ENCODE peak calls at places on chromosomes 1 and 21, in ten cellular contexts. L, I, G, O, H, W, E, V, X and J are unnamed samples.

GRCh38 chr1:61050541-61051454 is 31.6 kb upstream of the NFIA start:
- DNase-seq in H (no peak), X (no peak), E (no peak), V (no peak), G (peak), O (peak), I (no peak), W (peak), L (peak), J (no peak)

GRCh38 chr1:7582439-7582972 is 188.6 kb upstream of the VAMP3 start:
- DNase-seq in X (no peak), W (no peak), V (peak), L (no peak), I (no peak), H (no peak), E (no peak), O (no peak), G (no peak), J (no peak)

GRCh38 chr1:55257958-55258357 is 42.8 kb upstream of the USP24 start:
- DNase-seq in I (no peak), L (no peak), H (no peak), O (no peak), X (peak), W (no peak), V (no peak), E (no peak), G (peak), J (no peak)

GRCh38 chr1:236142358-236143103 is at the start of gene GPR137B:
- DNase-seq in I (peak), E (peak), G (no peak), L (peak), O (peak), W (no peak), V (peak), X (no peak), H (no peak), J (no peak)

GRCh38 chr1:165763442-165763841 is 5.2 kb downstream of the TMCO1 start:
- DNase-seq in G (no peak), H (no peak), L (no peak), W (no peak), X (no peak), E (no peak), O (no peak), I (no peak), V (no peak), J (no peak)

GRCh38 chr21:22536511-22536910 is 1538.3 kb downstream of the NCAM2 start:
- DNase-seq in W (no peak), L (peak), I (no peak), E (peak), G (no peak), X (no peak), O (no peak), V (no peak), H (no peak), J (no peak)

GRCh38 chr1:43008425-43009108 is 49.9 kb upstream of the SLC2A1 start:
- DNase-seq in I (no peak), L (no peak), H (no peak), O (no peak), G (no peak), X (no peak), E (no peak), V (no peak), W (no peak), J (no peak)

GRCh38 chr21:44285547-44285992 is at the start of gene AIRE:
- DNase-seq in L (no peak), H (no peak), O (no peak), V (no peak), I (no peak), E (no peak), G (no peak), X (no peak), W (no peak), J (no peak)

GRCh38 chr1:230120949-230121381 is 53.9 kb downstream of the GALNT2 start:
- DNase-seq in G (no peak), H (no peak), E (peak), O (peak), L (no peak), X (no peak), I (peak), V (peak), W (no peak), J (no peak)

GRCh38 chr1:205570173-205570501 is 61.7 kb downstream of the ELK4 start:
- DNase-seq in L (no peak), W (no peak), E (no peak), O (no peak), I (no peak), H (no peak), G (no peak), X (no peak), V (no peak), J (no peak)

GRCh38 chr1:245771521-245772281 is 616.9 kb downstream of the KIF26B start:
- DNase-seq in X (no peak), V (no peak), H (no peak), W (no peak), O (no peak), I (no peak), G (no peak), E (no peak), L (no peak), J (no peak)

GRCh38 chr1:180327089-180327488 is 97.0 kb downstream of the LHX4 start:
- DNase-seq in E (no peak), V (no peak), W (no peak), L (no peak), O (no peak), I (no peak), H (no peak), X (no peak), G (no peak), J (no peak)

GRCh38 chr1:31101147-31101502 is 35.6 kb upstream of the PUM1 start:
- DNase-seq in X (no peak), W (peak), V (no peak), O (no peak), G (no peak), H (no peak), E (no peak), L (peak), I (peak), J (no peak)

GRCh38 chr1:83996175-83996574 is 2.8 kb downstream of the TTLL7 start:
- DNase-seq in V (no peak), H (no peak), O (no peak), X (no peak), E (no peak), W (no peak), G (no peak), I (no peak), L (no peak), J (no peak)

GRCh38 chr1:21313886-21314796 is 23.9 kb upstream of the ECE1 start:
- DNase-seq in H (no peak), L (no peak), I (no peak), W (no peak), X (no peak), O (no peak), E (no peak), G (no peak), V (no peak), J (no peak)

GRCh38 chr1:167294528-167294927 is 73.8 kb downstream of the POU2F1 start:
- DNase-seq in G (no peak), X (no peak), E (no peak), I (no peak), O (no peak), V (no peak), W (no peak), H (no peak), L (no peak), J (no peak)

GRCh38 chr1:115922806-115923205 is 53.5 kb upstream of the SLC22A15 start:
- DNase-seq in O (no peak), G (no peak), L (no peak), V (no peak), X (no peak), I (peak), E (no peak), H (no peak), W (no peak), J (no peak)

GRCh38 chr1:24491577-24492360 is 10.9 kb upstream of the RCAN3 start:
- DNase-seq in O (no peak), G (no peak), V (no peak), H (no peak), X (no peak), W (no peak), E (no peak), L (no peak), I (no peak), J (no peak)

GRCh38 chr1:223087231-223087990 is 55.6 kb downstream of the TLR5 start:
- DNase-seq in X (no peak), E (no peak), G (no peak), W (no peak), L (no peak), I (no peak), H (no peak), V (no peak), O (no peak), J (no peak)

GRCh38 chr1:38005195-38006007 is at the start of gene FHL3:
- DNase-seq in I (no peak), G (no peak), X (no peak), E (peak), H (peak), O (peak), V (peak), L (no peak), W (peak), J (peak)

GRCh38 chr1:208866351-208866750 is 622.2 kb upstream of the PLXNA2 start:
- DNase-seq in O (no peak), X (no peak), G (no peak), E (no peak), W (no peak), L (no peak), I (no peak), V (no peak), H (no peak), J (no peak)

GRCh38 chr1:152111515-152111968 is 3.7 kb downstream of the TCHH start:
- DNase-seq in O (peak), H (no peak), G (peak), E (peak), L (no peak), X (no peak), I (peak), W (peak), V (no peak), J (peak)

GRCh38 chr1:153602749-153603148 is 10.2 kb downstream of the S100A16 start:
- DNase-seq in W (no peak), E (no peak), O (no peak), L (no peak), I (no peak), X (no peak), V (no peak), H (no peak), G (no peak), J (no peak)

GRCh38 chr1:90612033-90612432 is 105.1 kb downstream of the BARHL2 start:
- DNase-seq in I (no peak), O (no peak), G (no peak), X (no peak), V (no peak), E (no peak), H (no peak), L (no peak), W (no peak), J (no peak)

GRCh38 chr1:26538480-26539412 is 9.2 kb downstream of the RPS6KA1 start:
- DNase-seq in X (no peak), E (no peak), W (no peak), G (no peak), V (peak), L (peak), H (no peak), I (no peak), O (peak), J (peak)

GRCh38 chr1:168141986-168142385 is 5.3 kb upstream of the GPR161 start:
- DNase-seq in G (no peak), L (no peak), V (no peak), I (no peak), W (no peak), O (no peak), H (no peak), X (no peak), E (no peak), J (no peak)

GRCh38 chr1:218985424-218985823 is 188.3 kb upstream of the LYPLAL1 start:
- DNase-seq in O (no peak), E (no peak), V (no peak), L (no peak), G (no peak), W (no peak), I (peak), X (no peak), H (no peak), J (no peak)

GRCh38 chr1:218409946-218410510 is 64.9 kb downstream of the TGFB2 start:
- DNase-seq in H (no peak), E (no peak), O (no peak), L (peak), W (no peak), X (no peak), G (no peak), I (no peak), V (no peak), J (no peak)

GRCh38 chr1:179124866-179125265 is 43.0 kb downstream of the TOR3A start:
- DNase-seq in V (no peak), I (no peak), G (no peak), H (no peak), X (no peak), L (no peak), E (no peak), O (no peak), W (no peak), J (no peak)

GRCh38 chr1:8239306-8240023 is 78.4 kb upstream of the SLC45A1 start:
- DNase-seq in X (no peak), V (no peak), E (no peak), L (no peak), H (no peak), O (no peak), W (no peak), G (no peak), I (no peak), J (no peak)